ENCODE peak calls at places on chromosomes 7 and 10, in nine cellular contexts. E, S, V, F, M, G, W, X and D are unnamed samples.

GRCh38 chr10:84845628-84846261 is 517.4 kb downstream of the CCSER2 start:
- DNase-seq in X (peak), M (peak), W (no peak), F (no peak), E (no peak), S (peak), V (no peak), G (no peak), D (no peak)

GRCh38 chr7:22563621-22564241 is 63.7 kb upstream of the STEAP1B start:
- DNase-seq in G (no peak), V (no peak), W (peak), X (peak), F (no peak), S (no peak), E (no peak), M (no peak), D (peak)

GRCh38 chr7:21773326-21773725 is 172.4 kb downstream of the CDCA7L start:
- DNase-seq in G (no peak), F (no peak), V (no peak), E (no peak), W (no peak), X (no peak), S (no peak), M (no peak), D (no peak)

GRCh38 chr7:121337398-121337797 is 8.6 kb downstream of the WNT16 start:
- DNase-seq in S (no peak), W (no peak), X (no peak), E (no peak), F (no peak), G (no peak), M (no peak), V (no peak), D (peak)

GRCh38 chr7:16951483-16952080 is 69.8 kb upstream of the AGR3 start:
- DNase-seq in M (no peak), F (peak), S (no peak), X (no peak), V (no peak), W (no peak), G (no peak), E (no peak), D (no peak)

GRCh38 chr10:121935702-121936101 is 7.9 kb upstream of the ATE1 start:
- DNase-seq in M (no peak), V (no peak), G (no peak), F (peak), X (no peak), E (no peak), W (no peak), S (no peak), D (no peak)

GRCh38 chr10:112896273-112896672 is 53.8 kb upstream of the TCF7L2 start:
- DNase-seq in E (no peak), G (no peak), X (no peak), W (no peak), M (no peak), V (no peak), S (no peak), F (no peak), D (no peak)

GRCh38 chr7:114823290-114823689 is 98.6 kb upstream of the MDFIC start:
- DNase-seq in E (no peak), V (peak), F (no peak), X (no peak), W (no peak), S (no peak), G (no peak), M (no peak), D (peak)

GRCh38 chr7:2638224-2638991 is 6.6 kb downstream of the TTYH3 start:
- DNase-seq in M (no peak), X (no peak), F (peak), G (no peak), V (no peak), S (no peak), E (no peak), W (peak), D (peak)

GRCh38 chr7:102916426-102916825 is 3.6 kb downstream of the LRRC17 start:
- DNase-seq in F (peak), W (peak), S (no peak), M (no peak), G (no peak), V (peak), E (no peak), X (no peak), D (peak)